ENCODE peak calls at places on chromosomes 1 and 21, in four cellular contexts. T is A549, Y is K562, R is HepG2. O is an unnamed sample.

GRCh38 chr1:151639466-151639865 is 27.6 kb downstream of the SNX27 start:
- DNase-seq in T (peak), Y (no peak), R (no peak), O (no peak)

GRCh38 chr1:201221201-201221846 is 30.7 kb downstream of the IGFN1 start:
- DNase-seq in T (no peak), Y (no peak), R (no peak), O (no peak)

GRCh38 chr1:58815680-58816071 is 31.8 kb upstream of the JUN start:
- DNase-seq in R (peak), Y (no peak), T (peak), O (peak)

GRCh38 chr1:3899776-3900149 is 309 bp downstream of the C1orf174 start:
- DNase-seq in T (no peak), Y (peak), R (no peak), O (peak)

GRCh38 chr1:48917901-48918603 is 141.4 kb upstream of the BEND5 start:
- DNase-seq in T (no peak), Y (no peak), R (peak), O (peak)

GRCh38 chr21:28761709-28762356 is 230.8 kb downstream of the LTN1 start:
- DNase-seq in T (no peak), R (no peak), Y (no peak), O (no peak)

GRCh38 chr21:45724345-45724961 is 80.9 kb downstream of the PCBP3 start:
- DNase-seq in Y (no peak), R (no peak), T (no peak), O (no peak)

GRCh38 chr1:29197590-29197924 is 15.9 kb upstream of the SRSF4 start:
- DNase-seq in T (peak), R (peak), Y (peak), O (peak)

GRCh38 chr1:156836041-156836654 is 19.5 kb upstream of the SH2D2A start:
- DNase-seq in R (no peak), Y (no peak), T (no peak), O (no peak)

GRCh38 chr1:221435510-221435909 is 306.4 kb downstream of the DUSP10 start:
- DNase-seq in R (peak), Y (peak), T (peak), O (peak)

GRCh38 chr1:91440845-91441244 is 36.2 kb upstream of the HFM1 start:
- DNase-seq in T (peak), Y (no peak), R (peak), O (no peak)

GRCh38 chr1:186626533-186626932 is 53.7 kb downstream of the PTGS2 start:
- DNase-seq in Y (no peak), R (no peak), T (no peak), O (no peak)

GRCh38 chr1:54500030-54500389 is 48.0 kb upstream of the ACOT11 start:
- DNase-seq in Y (no peak), T (no peak), R (no peak), O (no peak)

GRCh38 chr1:65339866-65340483 is 30.6 kb downstream of the DNAJC6 start:
- DNase-seq in T (no peak), Y (peak), R (peak), O (no peak)

GRCh38 chr1:65346190-65346589 is 36.8 kb downstream of the DNAJC6 start:
- DNase-seq in Y (no peak), T (no peak), R (no peak), O (no peak)

GRCh38 chr1:65344171-65344570 is 34.8 kb downstream of the DNAJC6 start:
- DNase-seq in T (no peak), Y (no peak), R (no peak), O (no peak)

DNA sequence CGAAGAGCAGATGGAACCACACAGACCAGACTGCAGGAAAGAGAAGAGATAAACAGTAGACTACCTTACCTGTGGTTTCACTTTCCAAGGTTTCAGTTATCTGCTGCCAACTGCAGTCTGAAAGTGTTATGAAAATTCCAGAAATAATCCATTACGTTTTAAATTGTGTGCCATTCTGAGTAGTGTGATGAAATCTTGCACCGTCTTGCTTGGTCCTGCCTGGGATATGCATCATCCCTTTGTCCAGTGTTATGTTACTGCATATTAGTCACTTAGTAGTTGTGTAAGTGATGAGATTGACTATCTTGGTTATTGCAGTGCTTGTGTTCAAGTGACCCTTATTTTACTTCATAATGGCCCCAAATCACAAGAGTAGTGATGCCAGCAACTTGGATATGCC is 33.9 kb downstream of the DNAJC6 start:
- DNase-seq in Y (no peak), T (no peak), R (no peak), O (no peak)
- H3K4me3 ChIP-seq in Y (no peak), T (no peak), R (no peak), O (no peak)

DNA sequence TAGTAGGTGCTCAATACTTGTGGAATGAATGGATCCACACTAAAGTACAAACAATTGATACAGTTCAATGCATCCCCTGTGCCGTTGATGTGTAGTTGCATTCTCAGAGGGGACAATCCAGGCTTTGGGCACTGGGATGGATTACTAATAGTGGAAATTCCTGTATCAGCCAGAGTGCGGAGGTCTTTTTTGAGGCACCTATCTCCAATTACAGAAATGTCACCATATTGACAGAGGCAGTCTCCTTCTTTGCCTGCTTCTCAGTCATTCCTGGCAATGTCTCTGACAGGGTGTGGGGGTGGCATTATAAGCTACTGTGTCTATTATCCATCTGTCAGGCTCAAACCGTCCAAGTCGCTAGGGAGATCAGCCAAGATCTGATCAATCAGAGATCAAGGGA is 3.2 kb upstream of the LAMB3 start:
- DNase-seq in R (no peak), T (no peak), Y (no peak), O (no peak)
- TF ChIP-seq JUNB in R (no peak), T (no peak), Y (no peak), O (no peak)

DNA sequence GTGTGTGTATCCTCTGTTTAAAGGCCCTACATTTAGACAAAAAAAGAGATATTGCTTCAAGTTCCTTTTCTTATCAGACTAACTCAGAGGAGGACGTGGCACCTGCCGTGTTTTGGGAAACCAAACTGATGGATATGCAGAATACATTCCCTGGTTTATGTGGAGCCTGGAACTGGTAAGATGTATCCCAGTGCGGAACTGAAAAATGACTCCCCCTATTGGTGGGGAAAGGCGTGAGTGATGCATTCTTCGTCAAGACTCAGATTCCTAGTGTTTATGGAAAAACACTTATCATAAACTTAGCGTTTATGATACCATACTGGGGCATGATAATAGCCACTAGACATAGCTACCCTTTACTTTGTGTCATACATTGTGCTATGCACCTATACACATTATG is 154.2 kb downstream of the ZNF326 start:
- DNase-seq in R (no peak), T (no peak), Y (no peak), O (peak)
- TF ChIP-seq CTCF in R (peak), T (no peak), Y (peak), O (peak)

GRCh38 chr1:229558460-229559335 is at the start of gene ABCB10:
- DNase-seq in T (peak), R (peak), Y (peak), O (peak)

GRCh38 chr1:229563701-229564100 is 5.2 kb upstream of the ABCB10 start:
- DNase-seq in R (no peak), T (no peak), Y (no peak), O (no peak)

GRCh38 chr1:229562686-229563085 is 4.2 kb upstream of the ABCB10 start:
- DNase-seq in T (no peak), R (no peak), Y (no peak), O (no peak)

GRCh38 chr1:229567109-229567868 is 8.8 kb upstream of the ABCB10 start:
- DNase-seq in Y (no peak), R (no peak), T (no peak), O (no peak)

GRCh38 chr1:229563241-229563640 is 4.7 kb upstream of the ABCB10 start:
- DNase-seq in T (no peak), R (no peak), Y (no peak), O (peak)
- H3K4me3 ChIP-seq in T (no peak), R (no peak), Y (no peak), O (no peak)

GRCh38 chr1:199529324-199529723 is 498.2 kb upstream of the NR5A2 start:
- DNase-seq in Y (no peak), R (no peak), T (no peak), O (peak)
- TF ChIP-seq JUNB in Y (no peak), R (no peak), T (no peak), O (no peak)

GRCh38 chr1:225565845-225566244 is 87.1 kb downstream of the ENAH start:
- DNase-seq in Y (no peak), T (no peak), R (no peak), O (no peak)

GRCh38 chr1:225572422-225572821 is 80.5 kb downstream of the ENAH start:
- DNase-seq in Y (no peak), T (peak), R (no peak), O (no peak)

GRCh38 chr1:225573216-225573615 is 79.7 kb downstream of the ENAH start:
- DNase-seq in T (no peak), Y (no peak), R (no peak), O (no peak)

GRCh38 chr1:225567789-225568188 is 85.1 kb downstream of the ENAH start:
- DNase-seq in T (no peak), Y (no peak), R (peak), O (peak)
- TF ChIP-seq CTCF in T (peak), Y (peak), R (peak), O (peak)

DNA sequence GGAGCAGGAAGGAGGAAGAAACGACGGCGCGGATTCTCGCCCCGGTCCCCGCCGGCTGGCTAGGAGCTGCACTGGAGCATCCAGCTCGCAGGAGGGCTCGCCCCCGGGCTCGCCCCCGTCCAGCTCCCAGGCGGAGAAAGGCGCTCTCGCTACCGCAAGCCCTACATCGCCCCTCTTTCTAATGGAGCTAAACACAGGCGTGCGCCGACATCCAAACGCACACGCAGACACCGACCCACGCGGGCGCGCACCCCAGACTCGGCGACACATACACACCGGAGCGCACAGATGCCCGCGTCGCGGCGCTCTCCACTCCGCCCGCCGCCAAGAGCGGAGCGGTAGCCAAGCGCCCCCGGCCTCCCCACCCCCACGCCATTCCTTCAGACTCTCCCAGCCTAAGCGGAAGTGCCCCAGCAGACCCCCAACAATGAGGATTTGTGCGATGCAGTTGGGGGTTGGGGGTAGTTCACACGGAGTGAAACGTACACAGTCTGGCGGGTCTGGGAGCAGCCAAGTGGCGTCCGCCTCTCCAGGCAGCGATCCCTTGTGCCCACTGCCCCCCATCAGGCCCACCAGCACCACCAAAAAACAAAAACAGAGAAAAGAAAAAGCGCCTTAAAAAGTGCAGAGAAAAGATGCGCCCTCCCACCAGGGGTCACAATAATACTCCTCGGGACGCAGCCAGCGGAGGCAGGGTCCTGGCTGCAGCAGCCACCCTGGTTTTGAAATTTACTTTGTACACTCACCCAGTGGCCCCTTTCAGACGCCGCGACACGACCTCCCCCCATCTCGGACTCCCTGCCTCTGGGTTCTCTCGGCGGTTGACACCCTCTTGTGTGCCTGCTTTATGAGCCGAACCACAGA is 1.4 kb downstream of the DAB1 start:
- DNase-seq in T (no peak), R (no peak), Y (no peak), O (peak)
- H3K4me3 ChIP-seq in T (no peak), R (peak), Y (no peak), O (peak)

DNA sequence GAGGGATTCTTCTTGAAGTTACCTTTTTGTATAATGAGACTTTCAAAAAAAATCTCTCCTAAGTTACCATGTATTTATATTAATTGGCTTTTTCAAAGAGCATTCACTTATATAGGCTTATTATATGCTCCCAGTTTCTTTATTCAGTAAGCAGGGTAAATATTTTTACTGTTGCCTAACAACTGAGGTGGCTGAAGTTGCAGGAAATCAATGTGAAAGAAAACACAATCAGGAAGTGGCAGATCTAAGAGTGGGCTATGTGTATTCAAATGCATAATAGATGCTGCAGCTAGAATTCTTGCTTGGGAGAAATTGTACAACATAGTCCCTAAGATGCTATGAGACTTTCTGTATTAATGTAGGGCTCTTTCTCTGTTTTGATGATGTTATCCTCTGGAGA is 606.9 kb downstream of the NUF2 start:
- DNase-seq in R (no peak), T (no peak), Y (no peak), O (peak)
- TF ChIP-seq JUNB in R (no peak), T (no peak), Y (no peak), O (no peak)

DNA sequence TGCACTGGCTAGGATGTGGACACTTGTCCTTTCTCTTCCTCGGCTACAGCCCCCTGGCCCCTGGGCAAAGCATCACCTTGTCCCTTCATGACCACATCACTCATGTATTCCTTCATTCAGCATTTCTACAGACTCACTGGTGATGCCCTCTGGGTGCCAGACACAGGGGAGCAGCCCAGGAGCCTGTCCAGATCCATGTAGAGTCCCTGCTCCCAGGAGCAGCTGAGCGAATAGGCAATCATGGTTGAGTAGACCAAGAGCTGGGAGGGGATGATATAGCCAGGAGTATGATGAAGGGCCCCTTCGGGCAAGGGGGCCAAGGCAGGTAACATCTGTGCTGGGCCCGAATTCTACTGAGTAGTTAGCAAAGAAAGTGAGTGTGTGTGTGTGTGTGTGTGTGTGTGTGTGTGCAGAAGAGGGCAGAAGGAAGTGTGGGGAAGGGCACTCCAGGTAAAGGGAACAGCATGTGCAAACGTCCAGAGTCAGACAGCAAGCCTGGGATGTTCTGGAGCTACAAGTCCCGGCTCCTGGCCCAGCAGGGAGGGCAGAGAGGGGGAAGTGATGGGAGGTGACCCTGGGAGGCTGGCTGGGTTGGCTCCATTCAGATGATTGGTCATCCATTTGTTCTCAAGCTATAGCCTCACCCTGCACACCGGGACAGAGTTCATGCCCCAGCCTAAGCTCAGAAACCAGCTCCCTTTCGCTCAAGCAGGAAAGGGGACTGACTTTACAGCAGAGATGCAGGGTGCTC is 21.0 kb upstream of the PIK3CD start:
- DNase-seq in T (no peak), R (no peak), Y (no peak), O (no peak)
- TF ChIP-seq CTCF in T (no peak), R (no peak), Y (no peak), O (no peak)

O was measured in GM23338.